ENCODE peak calls at places on chromosomes 2 and 18, in five cellular contexts. Q is activated naive CD8-positive, alpha-beta T cell treated with anti-CD3 and anti-CD28 coated beads, Interleukin-2, amount 10 ng/mL, durations not matched to agents 7 days and 5 days; B is fibroblast of mammary gland; S is lung microvascular endothelial cell; A is pulmonary artery endothelial cell. Z is an unnamed sample.

GRCh38 chr2:231794383-231794782 is 8.1 kb downstream of the COPS7B start:
- DNase-seq in Q (no peak), B (no peak), S (no peak), A (no peak), Z (no peak)

GRCh38 chr2:9652898-9653479 is 22.2 kb upstream of the YWHAQ start:
- DNase-seq in Q (no peak), B (no peak), S (no peak), A (no peak), Z (no peak)

GRCh38 chr18:46166261-46166970 is 62.2 kb downstream of the HAUS1 start:
- DNase-seq in Q (no peak), B (no peak), S (no peak), A (no peak), Z (no peak)

GRCh38 chr2:215696998-215697397 is 261.1 kb upstream of the FN1 start:
- DNase-seq in Q (no peak), B (no peak), S (no peak), A (no peak), Z (no peak)

GRCh38 chr2:173288561-173288960 is 66.1 kb upstream of the CDCA7 start:
- DNase-seq in Q (no peak), B (peak; percentile 64), S (no peak), A (no peak), Z (no peak)

GRCh38 chr2:230759481-230760191 is 47.0 kb downstream of the CAB39 start:
- DNase-seq in Q (no peak), B (no peak), S (no peak), A (no peak), Z (no peak)

GRCh38 chr2:16640867-16641266 is 24.8 kb downstream of the CYRIA start:
- DNase-seq in Q (no peak), B (peak; percentile 64), S (no peak), A (no peak), Z (no peak)

GRCh38 chr18:6624729-6625308 is 104.7 kb upstream of the ARHGAP28 start:
- DNase-seq in Q (no peak), B (peak; percentile 76), S (no peak), A (no peak), Z (no peak)

GRCh38 chr2:234580686-234581085 is 83.8 kb upstream of the ARL4C start:
- DNase-seq in Q (no peak), B (no peak), S (no peak), A (no peak), Z (no peak)

Z was measured in Peyer's patch.